ENCODE peak calls at places on chromosome 12, in nine cellular contexts. One of them, this sample, is unnamed.

GRCh38 chr12:71602745-71603577 is 60.7 kb downstream of the ZFC3H1 start:
- DNase-seq in neural crest cell: no peak
- DNase-seq in astrocyte of the cerebellum: no peak
- DNase-seq in WERI-Rb-1: no peak
- DNase-seq in spleen: no peak
- DNase-seq in SK-N-SH: no peak
- DNase-seq in H9: no peak
- DNase-seq in epithelial cell of esophagus: no peak
- DNase-seq in AG10803: no peak
- DNase-seq in this sample: no peak

GRCh38 chr12:17372508-17372907 is 717.5 kb downstream of the RERGL start:
- DNase-seq in AG10803: no peak
- DNase-seq in astrocyte of the cerebellum: no peak
- DNase-seq in SK-N-SH: no peak
- DNase-seq in neural crest cell: no peak
- DNase-seq in H9: no peak
- DNase-seq in spleen: no peak
- DNase-seq in WERI-Rb-1: no peak
- DNase-seq in epithelial cell of esophagus: no peak
- DNase-seq in this sample: no peak

GRCh38 chr12:73180734-73181133 is 908.6 kb downstream of the TRHDE start:
- DNase-seq in AG10803: no peak
- DNase-seq in WERI-Rb-1: no peak
- DNase-seq in neural crest cell: no peak
- DNase-seq in epithelial cell of esophagus: no peak
- DNase-seq in SK-N-SH: no peak
- DNase-seq in H9: no peak
- DNase-seq in spleen: no peak
- DNase-seq in astrocyte of the cerebellum: no peak
- DNase-seq in this sample: no peak

GRCh38 chr12:130246560-130246959 is 84.3 kb downstream of the FZD10 start:
- DNase-seq in AG10803: no peak
- DNase-seq in epithelial cell of esophagus: peak
- DNase-seq in H9: no peak
- DNase-seq in WERI-Rb-1: no peak
- DNase-seq in SK-N-SH: no peak
- DNase-seq in neural crest cell: no peak
- DNase-seq in astrocyte of the cerebellum: no peak
- DNase-seq in spleen: no peak
- DNase-seq in this sample: no peak

GRCh38 chr12:91926810-91927209 is 218.8 kb downstream of the BTG1 start:
- DNase-seq in spleen: no peak
- DNase-seq in AG10803: peak
- DNase-seq in H9: no peak
- DNase-seq in neural crest cell: no peak
- DNase-seq in SK-N-SH: no peak
- DNase-seq in WERI-Rb-1: no peak
- DNase-seq in epithelial cell of esophagus: peak
- DNase-seq in astrocyte of the cerebellum: peak
- DNase-seq in this sample: no peak

GRCh38 chr12:113249546-113249945 is 28.3 kb downstream of the TPCN1 start:
- DNase-seq in spleen: peak
- DNase-seq in SK-N-SH: no peak
- DNase-seq in H9: no peak
- DNase-seq in AG10803: no peak
- DNase-seq in neural crest cell: no peak
- DNase-seq in astrocyte of the cerebellum: no peak
- DNase-seq in epithelial cell of esophagus: no peak
- DNase-seq in WERI-Rb-1: no peak
- DNase-seq in this sample: no peak

GRCh38 chr12:11727133-11727664 is 77.7 kb downstream of the ETV6 start:
- DNase-seq in AG10803: no peak
- DNase-seq in neural crest cell: no peak
- DNase-seq in epithelial cell of esophagus: no peak
- DNase-seq in WERI-Rb-1: no peak
- DNase-seq in H9: no peak
- DNase-seq in astrocyte of the cerebellum: no peak
- DNase-seq in spleen: no peak
- DNase-seq in SK-N-SH: no peak
- DNase-seq in this sample: no peak

GRCh38 chr12:58819345-58819744 is 101.0 kb downstream of the LRIG3 start:
- DNase-seq in SK-N-SH: no peak
- DNase-seq in H9: peak
- DNase-seq in astrocyte of the cerebellum: no peak
- DNase-seq in AG10803: no peak
- DNase-seq in spleen: no peak
- DNase-seq in WERI-Rb-1: no peak
- DNase-seq in epithelial cell of esophagus: no peak
- DNase-seq in neural crest cell: no peak
- DNase-seq in this sample: no peak

GRCh38 chr12:10645910-10646309 is 27.9 kb downstream of the STYK1 start:
- DNase-seq in epithelial cell of esophagus: no peak
- DNase-seq in SK-N-SH: no peak
- DNase-seq in spleen: no peak
- DNase-seq in neural crest cell: no peak
- DNase-seq in AG10803: no peak
- DNase-seq in WERI-Rb-1: no peak
- DNase-seq in astrocyte of the cerebellum: no peak
- DNase-seq in H9: no peak
- DNase-seq in this sample: no peak

GRCh38 chr12:14650791-14651190 is 45.6 kb downstream of the GUCY2C start:
- DNase-seq in SK-N-SH: no peak
- DNase-seq in WERI-Rb-1: no peak
- DNase-seq in epithelial cell of esophagus: no peak
- DNase-seq in neural crest cell: no peak
- DNase-seq in astrocyte of the cerebellum: no peak
- DNase-seq in AG10803: no peak
- DNase-seq in H9: no peak
- DNase-seq in spleen: no peak
- DNase-seq in this sample: no peak

GRCh38 chr12:14995583-14996425 is 23.0 kb downstream of the PDE6H start:
- DNase-seq in epithelial cell of esophagus: peak
- DNase-seq in SK-N-SH: peak
- DNase-seq in neural crest cell: no peak
- DNase-seq in H9: no peak
- DNase-seq in AG10803: peak
- DNase-seq in WERI-Rb-1: no peak
- DNase-seq in astrocyte of the cerebellum: peak
- DNase-seq in spleen: no peak
- DNase-seq in this sample: no peak

GRCh38 chr12:124938606-124939427 is 24.4 kb upstream of the UBC start:
- DNase-seq in astrocyte of the cerebellum: peak
- DNase-seq in epithelial cell of esophagus: peak
- DNase-seq in SK-N-SH: peak
- DNase-seq in AG10803: peak
- DNase-seq in WERI-Rb-1: peak
- DNase-seq in neural crest cell: no peak
- DNase-seq in spleen: no peak
- DNase-seq in H9: peak
- DNase-seq in this sample: peak

GRCh38 chr12:101839324-101840283 is 8.8 kb upstream of the GNPTAB start:
- DNase-seq in spleen: no peak
- DNase-seq in WERI-Rb-1: peak
- DNase-seq in astrocyte of the cerebellum: peak
- DNase-seq in AG10803: peak
- DNase-seq in epithelial cell of esophagus: peak
- DNase-seq in H9: peak
- DNase-seq in SK-N-SH: peak
- DNase-seq in neural crest cell: peak
- DNase-seq in this sample: peak

GRCh38 chr12:117035287-117035686 is 63.9 kb downstream of the TESC start:
- DNase-seq in epithelial cell of esophagus: no peak
- DNase-seq in AG10803: no peak
- DNase-seq in H9: no peak
- DNase-seq in astrocyte of the cerebellum: no peak
- DNase-seq in WERI-Rb-1: no peak
- DNase-seq in SK-N-SH: no peak
- DNase-seq in neural crest cell: no peak
- DNase-seq in spleen: peak
- DNase-seq in this sample: no peak

GRCh38 chr12:72368298-72368697 is 96.1 kb downstream of the TRHDE start:
- DNase-seq in AG10803: no peak
- DNase-seq in astrocyte of the cerebellum: no peak
- DNase-seq in epithelial cell of esophagus: no peak
- DNase-seq in WERI-Rb-1: no peak
- DNase-seq in spleen: no peak
- DNase-seq in SK-N-SH: no peak
- DNase-seq in H9: no peak
- DNase-seq in neural crest cell: no peak
- DNase-seq in this sample: no peak

GRCh38 chr12:51521554-51522276 is 69.3 kb upstream of the SCN8A start:
- DNase-seq in neural crest cell: no peak
- DNase-seq in WERI-Rb-1: no peak
- DNase-seq in SK-N-SH: no peak
- DNase-seq in spleen: no peak
- DNase-seq in epithelial cell of esophagus: peak
- DNase-seq in AG10803: no peak
- DNase-seq in astrocyte of the cerebellum: no peak
- DNase-seq in H9: no peak
- DNase-seq in this sample: no peak
- TF ChIP-seq CTCF in neural crest cell: no peak
- TF ChIP-seq CTCF in WERI-Rb-1: peak
- TF ChIP-seq CTCF in SK-N-SH: peak
- TF ChIP-seq CTCF in spleen: no peak
- TF ChIP-seq CTCF in epithelial cell of esophagus: peak
- TF ChIP-seq CTCF in AG10803: peak
- TF ChIP-seq CTCF in astrocyte of the cerebellum: peak
- TF ChIP-seq CTCF in H9: peak
- TF ChIP-seq CTCF in this sample: no peak

GRCh38 chr12:53481108-53481442 is 18.2 kb downstream of the MAP3K12 start:
- DNase-seq in neural crest cell: no peak
- DNase-seq in epithelial cell of esophagus: no peak
- DNase-seq in spleen: no peak
- DNase-seq in H9: no peak
- DNase-seq in astrocyte of the cerebellum: no peak
- DNase-seq in AG10803: no peak
- DNase-seq in SK-N-SH: no peak
- DNase-seq in WERI-Rb-1: no peak
- DNase-seq in this sample: no peak

GRCh38 chr12:53480425-53481107 is 18.7 kb downstream of the MAP3K12 start:
- DNase-seq in H9: no peak
- DNase-seq in epithelial cell of esophagus: no peak
- DNase-seq in AG10803: no peak
- DNase-seq in spleen: no peak
- DNase-seq in astrocyte of the cerebellum: no peak
- DNase-seq in WERI-Rb-1: no peak
- DNase-seq in SK-N-SH: no peak
- DNase-seq in neural crest cell: no peak
- DNase-seq in this sample: no peak

GRCh38 chr12:53482626-53483165 is 16.6 kb downstream of the MAP3K12 start:
- DNase-seq in H9: no peak
- DNase-seq in AG10803: no peak
- DNase-seq in WERI-Rb-1: no peak
- DNase-seq in epithelial cell of esophagus: no peak
- DNase-seq in astrocyte of the cerebellum: no peak
- DNase-seq in SK-N-SH: no peak
- DNase-seq in neural crest cell: no peak
- DNase-seq in spleen: no peak
- DNase-seq in this sample: no peak

GRCh38 chr12:53483225-53483978 is 15.9 kb downstream of the MAP3K12 start:
- DNase-seq in epithelial cell of esophagus: no peak
- DNase-seq in SK-N-SH: no peak
- DNase-seq in astrocyte of the cerebellum: no peak
- DNase-seq in H9: no peak
- DNase-seq in AG10803: no peak
- DNase-seq in spleen: no peak
- DNase-seq in WERI-Rb-1: no peak
- DNase-seq in neural crest cell: no peak
- DNase-seq in this sample: no peak

GRCh38 chr12:53481957-53482586 is 17.2 kb downstream of the MAP3K12 start:
- DNase-seq in epithelial cell of esophagus: peak
- DNase-seq in neural crest cell: no peak
- DNase-seq in AG10803: no peak
- DNase-seq in SK-N-SH: peak
- DNase-seq in WERI-Rb-1: no peak
- DNase-seq in astrocyte of the cerebellum: no peak
- DNase-seq in spleen: no peak
- DNase-seq in H9: peak
- DNase-seq in this sample: no peak
- TF ChIP-seq CTCF in epithelial cell of esophagus: peak
- TF ChIP-seq CTCF in neural crest cell: peak
- TF ChIP-seq CTCF in AG10803: peak
- TF ChIP-seq CTCF in SK-N-SH: peak
- TF ChIP-seq CTCF in WERI-Rb-1: peak
- TF ChIP-seq CTCF in astrocyte of the cerebellum: peak
- TF ChIP-seq CTCF in spleen: no peak
- TF ChIP-seq CTCF in H9: peak
- TF ChIP-seq CTCF in this sample: no peak

DNA sequence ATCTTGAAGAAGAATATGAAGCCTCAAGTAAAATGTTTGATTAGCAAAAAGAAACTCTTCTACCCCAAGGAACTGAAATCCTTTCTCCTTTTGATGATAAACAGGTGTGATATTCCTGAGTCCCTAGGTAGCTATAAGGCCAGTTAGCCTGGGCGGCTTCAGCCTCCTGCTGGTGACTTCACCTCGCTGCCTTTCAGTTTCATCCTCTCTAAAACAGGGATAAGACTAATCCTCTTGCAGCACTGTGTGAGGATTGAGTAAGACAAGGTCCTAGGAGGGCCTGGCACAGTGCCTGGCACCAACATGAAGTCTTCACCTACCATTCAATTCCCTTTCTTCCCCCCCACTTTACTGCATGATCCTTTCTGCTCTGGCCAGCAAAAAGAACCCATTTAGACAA is 42.1 kb downstream of the CIT start:
- DNase-seq in WERI-Rb-1: peak
- DNase-seq in neural crest cell: no peak
- DNase-seq in astrocyte of the cerebellum: no peak
- DNase-seq in H9: peak
- DNase-seq in epithelial cell of esophagus: peak
- DNase-seq in SK-N-SH: no peak
- DNase-seq in AG10803: peak
- DNase-seq in spleen: no peak
- DNase-seq in this sample: no peak
- TF ChIP-seq CTCF in WERI-Rb-1: peak
- TF ChIP-seq CTCF in neural crest cell: no peak
- TF ChIP-seq CTCF in astrocyte of the cerebellum: peak
- TF ChIP-seq CTCF in H9: peak
- TF ChIP-seq CTCF in epithelial cell of esophagus: peak
- TF ChIP-seq CTCF in SK-N-SH: peak
- TF ChIP-seq CTCF in AG10803: peak
- TF ChIP-seq CTCF in spleen: no peak
- TF ChIP-seq CTCF in this sample: no peak

DNA sequence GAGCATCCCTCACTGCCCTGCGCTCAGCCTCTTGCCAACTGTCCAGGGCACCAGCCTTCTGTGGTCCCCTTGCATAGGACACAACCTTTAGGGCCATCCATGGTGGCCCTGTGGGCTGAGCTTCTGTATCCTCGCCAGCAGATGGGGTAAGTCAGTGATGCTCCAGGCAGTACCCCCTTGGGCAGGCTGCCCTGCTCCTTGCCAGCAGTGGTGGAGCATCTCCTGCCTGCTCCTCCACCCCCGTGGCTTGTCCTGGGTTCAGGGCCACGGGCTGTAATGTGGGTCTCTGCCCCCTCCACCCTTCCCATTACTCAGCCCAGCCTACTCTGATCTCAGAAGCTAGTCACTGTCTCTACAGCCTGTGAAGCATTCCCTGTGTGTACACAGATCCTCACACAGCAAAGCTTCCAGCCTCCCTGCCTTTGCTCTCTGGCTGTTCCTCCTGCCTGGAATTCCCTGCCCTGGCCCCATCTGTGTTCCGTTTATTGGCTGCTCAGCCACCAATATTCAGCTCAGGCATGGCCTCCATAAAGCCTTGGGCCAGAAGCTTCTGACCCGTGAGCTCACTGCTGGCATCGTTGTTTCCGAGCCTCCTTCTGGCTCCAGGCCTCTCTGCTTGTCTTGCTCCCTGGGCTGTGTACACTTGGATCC is 177.2 kb upstream of the PRMT8 start:
- DNase-seq in AG10803: peak
- DNase-seq in spleen: no peak
- DNase-seq in H9: peak
- DNase-seq in astrocyte of the cerebellum: no peak
- DNase-seq in WERI-Rb-1: peak
- DNase-seq in neural crest cell: no peak
- DNase-seq in epithelial cell of esophagus: no peak
- DNase-seq in SK-N-SH: peak
- DNase-seq in this sample: no peak
- TF ChIP-seq CTCF in AG10803: peak
- TF ChIP-seq CTCF in spleen: peak
- TF ChIP-seq CTCF in H9: peak
- TF ChIP-seq CTCF in astrocyte of the cerebellum: peak
- TF ChIP-seq CTCF in WERI-Rb-1: peak
- TF ChIP-seq CTCF in neural crest cell: peak
- TF ChIP-seq CTCF in epithelial cell of esophagus: peak
- TF ChIP-seq CTCF in SK-N-SH: peak
- TF ChIP-seq CTCF in this sample: no peak

This sample was measured in omental fat pad.